ENCODE peak calls at places on chromosomes 5 and 9, in four cellular contexts. A is tibial artery, G is dorsolateral prefrontal cortex, I is A549. Y is an unnamed sample.

GRCh38 chr5:107532182-107532878 is 138.4 kb downstream of the EFNA5 start:
- DNase-seq in A (no peak), I (no peak), G (no peak), Y (no peak)

GRCh38 chr5:180591249-180591887 is at the start of gene SCGB3A1:
- DNase-seq in G (no peak), A (no peak), I (no peak), Y (no peak)

GRCh38 chr9:36592801-36593583 is 20.3 kb downstream of the MELK start:
- DNase-seq in A (no peak), I (no peak), G (no peak), Y (no peak)

GRCh38 chr5:101142102-101142501 is 239.0 kb upstream of the ST8SIA4 start:
- DNase-seq in A (no peak), I (peak; percentile 4), G (no peak), Y (no peak)

GRCh38 chr5:126723643-126724042 is 53.3 kb upstream of the LMNB1 start:
- DNase-seq in A (no peak), G (no peak), I (peak; percentile 6), Y (no peak)

GRCh38 chr5:87069311-87069710 is 198.4 kb upstream of the RASA1 start:
- DNase-seq in G (no peak), I (no peak), A (no peak), Y (no peak)

GRCh38 chr5:148928141-148928540 is 101.7 kb downstream of the ADRB2 start:
- DNase-seq in I (no peak), A (no peak), G (no peak), Y (no peak)

GRCh38 chr9:121050128-121050988 is at the start of gene C5:
- DNase-seq in I (peak; percentile 47), G (no peak), A (no peak), Y (no peak)

DNA sequence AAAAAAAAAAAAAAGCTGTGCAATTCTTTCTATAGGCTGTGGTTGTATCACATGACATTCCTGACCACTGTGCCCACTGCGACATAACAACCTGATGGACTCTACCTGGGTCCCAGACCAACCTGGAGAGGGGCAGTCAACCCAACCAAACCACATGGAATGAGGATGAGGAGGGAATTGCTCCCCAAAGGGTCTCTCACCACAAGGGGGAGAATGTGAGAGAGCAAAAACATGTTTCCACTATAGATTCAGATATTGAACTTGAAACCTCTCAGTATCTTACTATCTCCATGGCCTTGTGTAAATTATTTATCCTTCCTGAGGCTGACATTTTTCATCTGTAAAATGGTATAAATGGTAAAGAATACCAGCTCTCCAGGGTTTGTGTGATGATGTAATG is 66.9 kb upstream of the SV2C start:
- DNase-seq in I (no peak), G (no peak), A (no peak), Y (no peak)
- TF ChIP-seq CTCF in I (no peak), G (no peak), A (no peak), Y (peak; percentile 7)

DNA sequence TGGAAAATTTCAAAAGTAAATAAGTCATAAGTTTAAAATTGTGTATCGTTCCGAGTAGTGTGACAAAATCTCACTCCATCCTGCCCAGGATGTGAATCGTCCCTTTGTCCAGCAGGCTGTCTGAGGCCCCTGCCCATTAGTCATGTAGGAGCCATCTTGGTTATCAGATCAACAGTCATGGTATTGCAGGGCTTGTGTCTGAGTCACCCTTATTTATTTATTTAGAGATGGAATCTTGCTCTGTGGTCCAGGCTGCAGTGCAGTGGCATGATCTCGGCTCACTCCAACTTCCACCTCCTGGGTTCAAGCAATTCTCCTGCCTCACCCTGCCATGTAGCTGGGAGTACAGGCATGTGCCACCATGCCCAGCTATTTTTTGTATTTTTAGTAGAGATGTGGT is 30.2 kb downstream of the ITGA2 start:
- DNase-seq in I (peak; percentile 77), A (no peak), G (no peak), Y (peak; percentile 48)
- TF ChIP-seq CTCF in I (no peak), A (no peak), G (no peak), Y (no peak)

DNA sequence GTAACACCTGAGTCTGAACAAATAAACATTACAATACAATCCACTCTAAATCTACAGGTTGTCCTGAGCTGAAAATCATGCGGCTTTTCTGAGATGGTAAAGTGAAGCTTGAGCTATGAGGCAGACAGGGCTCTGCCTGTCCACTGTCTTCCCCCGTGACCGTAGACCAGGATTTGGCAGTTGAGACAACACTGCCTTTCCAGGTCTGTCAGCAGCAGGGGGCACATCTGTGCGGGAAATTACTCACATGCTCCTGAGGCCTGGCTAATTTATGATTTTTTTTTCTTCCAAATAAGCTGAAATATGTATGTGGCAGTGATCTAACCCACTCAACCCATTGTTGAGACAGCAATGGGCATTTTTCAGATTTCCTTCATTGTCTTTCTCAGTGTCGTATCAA is 307.9 kb downstream of the FBXL7 start:
- DNase-seq in G (peak; percentile 63), A (no peak), I (no peak), Y (no peak)
- TF ChIP-seq CTCF in G (no peak), A (no peak), I (no peak), Y (no peak)

GRCh38 chr5:62144395-62145022 is 161.5 kb upstream of the KIF2A start:
- DNase-seq in G (peak; percentile 46), A (no peak), I (no peak), Y (no peak)

GRCh38 chr5:62139741-62140140 is 166.3 kb upstream of the KIF2A start:
- DNase-seq in A (no peak), I (no peak), G (no peak), Y (no peak)

GRCh38 chr5:62138607-62139006 is 167.4 kb upstream of the KIF2A start:
- DNase-seq in I (no peak), A (no peak), G (no peak), Y (no peak)

GRCh38 chr5:62142351-62142750 is 163.7 kb upstream of the KIF2A start:
- DNase-seq in A (no peak), I (no peak), G (no peak), Y (no peak)

GRCh38 chr5:62143268-62144229 is 162.5 kb upstream of the KIF2A start:
- DNase-seq in G (no peak), I (peak; percentile 25), A (no peak), Y (no peak)
- TF ChIP-seq CTCF in G (peak; percentile 70), I (peak; percentile 76), A (peak; percentile 35), Y (no peak)

DNA sequence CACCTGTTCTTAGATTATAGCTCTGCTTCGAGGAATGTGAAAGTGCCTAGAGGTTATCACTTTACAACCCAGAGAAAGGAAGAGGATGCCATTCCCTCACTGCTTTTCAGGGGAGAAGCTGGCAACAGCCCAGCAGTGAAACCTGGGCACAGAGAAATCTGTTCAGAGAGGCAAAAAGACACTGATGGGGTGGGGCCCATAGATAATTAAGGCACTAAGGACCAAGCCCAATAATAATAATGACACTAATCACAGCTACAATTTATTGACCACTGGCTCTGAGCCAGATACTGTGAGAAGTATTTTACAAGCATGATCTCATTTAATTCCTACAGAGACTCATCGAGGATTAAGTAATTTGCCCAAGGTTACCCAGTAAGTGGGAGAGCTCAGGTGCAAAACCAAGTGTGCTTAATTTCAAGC is 168.3 kb downstream of the PIK3R1 start:
- DNase-seq in A (no peak), I (no peak), G (no peak), Y (no peak)
- TF ChIP-seq CTCF in A (no peak), I (no peak), G (no peak), Y (no peak)

GRCh38 chr5:75992677-75993582 is 90.3 kb upstream of the SV2C start:
- DNase-seq in G (no peak), I (no peak), A (no peak), Y (no peak)

DNA sequence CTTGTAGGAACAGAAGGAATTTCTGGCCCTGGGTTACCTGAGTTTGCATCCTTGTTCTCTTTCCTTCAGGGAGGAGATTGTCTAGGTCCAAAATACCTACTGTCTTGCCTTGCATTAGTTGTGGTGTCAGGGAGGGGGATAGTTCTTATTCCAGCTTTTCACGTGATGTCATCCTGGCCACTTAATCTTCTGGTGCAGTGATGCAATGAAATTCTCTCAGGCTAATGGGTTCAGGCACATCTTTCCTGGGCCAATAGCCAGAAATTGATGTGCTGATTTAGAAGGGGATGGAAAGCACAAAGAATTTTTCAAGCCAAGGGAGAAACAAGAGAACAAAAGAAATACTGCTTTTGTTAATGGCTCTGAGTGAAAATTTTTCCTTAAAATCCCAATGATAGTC is 89.5 kb upstream of the SV2C start:
- DNase-seq in I (no peak), G (no peak), A (no peak), Y (no peak)
- TF ChIP-seq CTCF in I (no peak), G (no peak), A (no peak), Y (no peak)

DNA sequence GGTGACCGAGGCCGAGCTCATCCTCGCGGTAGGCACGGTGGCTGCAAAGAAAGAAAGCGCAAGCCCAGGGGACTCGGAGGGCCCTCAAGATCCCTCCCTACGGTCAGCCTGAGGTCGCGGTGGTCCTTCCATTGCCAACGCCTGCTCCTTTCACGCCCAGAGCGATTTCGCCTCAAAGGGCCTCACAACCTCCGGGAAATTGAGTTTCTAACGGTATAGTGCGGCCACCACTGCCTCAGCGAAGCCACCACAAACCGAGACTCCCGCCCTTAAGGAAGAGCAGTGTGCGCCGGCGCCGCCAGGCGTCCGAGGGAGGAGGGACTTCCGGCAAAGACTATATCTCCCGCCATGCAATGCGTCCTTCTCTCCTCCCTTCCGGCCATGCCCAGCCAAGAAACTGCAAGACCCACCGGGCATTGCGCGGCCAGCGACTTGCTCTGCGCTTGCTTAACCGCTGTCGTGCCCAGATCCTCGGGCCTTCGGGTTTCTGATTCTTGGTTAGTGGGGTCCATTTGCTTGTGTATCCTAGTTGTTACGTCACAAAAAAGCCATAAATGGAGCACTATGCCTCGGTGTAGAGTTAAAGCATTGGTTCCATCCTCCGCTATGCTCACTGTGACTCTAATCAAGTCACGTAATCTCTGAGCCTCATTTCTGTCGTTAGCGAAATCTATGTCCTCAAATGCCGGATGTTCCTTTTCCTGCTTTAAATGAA is at the start of gene HAUS6:
- DNase-seq in A (peak; percentile 98), G (peak; percentile 94), I (peak; percentile 97), Y (peak; percentile 97)
- TF ChIP-seq CTCF in A (peak; percentile 87), G (peak; percentile 21), I (no peak), Y (no peak)

DNA sequence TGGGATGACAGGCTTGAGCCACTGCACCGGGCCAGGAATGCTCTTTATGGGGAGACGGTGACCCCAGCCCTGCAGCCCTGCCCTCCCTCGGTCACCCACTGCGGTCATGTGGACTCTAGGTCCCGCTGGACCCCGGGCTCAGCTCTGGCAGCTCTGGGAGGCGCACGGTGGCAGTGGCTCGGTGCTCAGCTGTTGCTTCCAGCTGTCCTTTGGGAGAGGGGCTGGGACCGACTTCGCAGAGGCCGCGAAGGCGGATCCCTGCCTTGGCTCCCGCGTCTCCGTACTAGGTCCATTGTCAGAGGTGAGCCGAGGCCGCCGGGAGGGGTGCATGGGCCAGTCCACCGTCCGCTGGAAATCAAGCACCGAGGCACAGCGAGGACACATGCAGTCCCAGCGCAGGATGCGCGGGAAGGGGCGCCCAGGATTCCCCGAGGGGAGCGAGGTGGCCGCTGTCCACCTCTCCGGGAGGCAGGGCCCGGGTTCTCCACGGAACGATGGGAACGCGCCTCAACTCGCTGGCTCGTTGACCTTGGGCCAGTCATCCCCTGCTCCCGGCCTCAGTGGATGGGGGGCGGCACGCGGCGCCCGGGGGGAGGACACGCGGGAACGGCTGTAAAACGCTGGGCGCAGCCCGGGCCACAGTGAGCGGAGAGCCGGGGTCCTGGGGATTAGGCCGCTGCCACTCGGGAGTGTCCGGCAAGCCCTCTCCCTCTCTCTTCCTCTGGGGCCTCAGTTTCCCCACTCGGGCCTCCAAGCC is 734 bp downstream of the GBGT1 start:
- DNase-seq in I (no peak), A (peak; percentile 67), G (no peak), Y (no peak)
- TF ChIP-seq CTCF in I (no peak), A (no peak), G (no peak), Y (no peak)